ENCODE peak calls at places on chromosomes 5 and 9, in seven cellular contexts. G is foreskin fibroblast, H is fibroblast of mammary gland, M is left ventricle myocardium inferior, O is MM.1S, N is psoas muscle, U is astrocyte of the spinal cord. K is an unnamed sample.

GRCh38 chr9:96052703-96053102 is 177.2 kb downstream of the ERCC6L2 start:
- DNase-seq in H (no peak), O (no peak), U (no peak), N (no peak), G (no peak), M (no peak), K (no peak)

GRCh38 chr5:83000448-83000847 is 76.7 kb downstream of the TMEM167A start:
- DNase-seq in U (peak), G (no peak), M (no peak), N (no peak), O (no peak), H (peak), K (no peak)

GRCh38 chr9:124569942-124570341 is 62.7 kb upstream of the NR5A1 start:
- DNase-seq in N (no peak), O (no peak), M (no peak), U (no peak), G (no peak), H (no peak), K (no peak)

GRCh38 chr5:13591621-13592020 is 352.9 kb downstream of the DNAH5 start:
- DNase-seq in M (no peak), H (peak), G (peak), U (peak), O (no peak), N (no peak), K (peak)

GRCh38 chr9:129712595-129713524 is 40.0 kb downstream of the PTGES start:
- DNase-seq in M (no peak), N (no peak), G (peak), H (peak), O (no peak), U (peak), K (peak)

GRCh38 chr9:82599550-82599949 is 463.4 kb downstream of the RASEF start:
- DNase-seq in M (no peak), N (no peak), O (no peak), G (no peak), U (no peak), H (no peak), K (no peak)

GRCh38 chr9:133958756-133959155 is 33.4 kb downstream of the VAV2 start:
- DNase-seq in H (no peak), N (no peak), O (no peak), G (no peak), U (no peak), M (no peak), K (no peak)

GRCh38 chr9:96555567-96556386 is 63.9 kb downstream of the CDC14B start:
- DNase-seq in U (peak), G (peak), N (no peak), M (no peak), H (peak), O (no peak), K (no peak)

GRCh38 chr9:90770339-90770738 is 31.3 kb upstream of the SYK start:
- DNase-seq in M (no peak), G (no peak), N (no peak), U (no peak), H (no peak), O (no peak), K (no peak)

GRCh38 chr9:121556082-121556481 is 56.4 kb upstream of the GGTA1 start:
- DNase-seq in O (no peak), M (no peak), H (no peak), N (no peak), U (no peak), G (no peak), K (no peak)

GRCh38 chr9:81848472-81848871 is 79.8 kb upstream of the SPATA31D4 start:
- DNase-seq in H (peak), U (peak), M (no peak), O (no peak), N (no peak), G (peak), K (no peak)

GRCh38 chr5:61311836-61312808 is 19.9 kb upstream of the ZSWIM6 start:
- DNase-seq in G (peak), H (peak), M (no peak), N (no peak), O (no peak), U (peak), K (no peak)

GRCh38 chr9:86598411-86599239 is 244.4 kb upstream of the TUT7 start:
- DNase-seq in G (no peak), M (no peak), U (no peak), N (no peak), H (peak), O (no peak), K (no peak)

GRCh38 chr9:134324359-134325095 is 1.7 kb upstream of the RXRA start:
- DNase-seq in O (no peak), U (no peak), M (peak), H (peak), N (peak), G (no peak), K (no peak)

GRCh38 chr5:124580925-124581821 is 165.3 kb downstream of the ZNF608 start:
- DNase-seq in G (no peak), O (no peak), H (no peak), M (no peak), U (no peak), N (no peak), K (no peak)

GRCh38 chr9:121620777-121621437 is 30.5 kb upstream of the DAB2IP start:
- DNase-seq in O (no peak), G (no peak), H (peak), M (no peak), U (no peak), N (no peak), K (no peak)

GRCh38 chr5:2719332-2719731 is 32.1 kb downstream of the IRX2 start:
- DNase-seq in M (no peak), G (no peak), N (no peak), U (no peak), H (no peak), O (no peak), K (no peak)

GRCh38 chr9:113616116-113616515 is 152.6 kb downstream of the RGS3 start:
- DNase-seq in O (no peak), N (no peak), G (no peak), H (no peak), M (no peak), U (no peak), K (no peak)

GRCh38 chr5:95771109-95771708 is 40.1 kb downstream of the RHOBTB3 start:
- DNase-seq in U (no peak), M (peak), N (peak), O (no peak), H (no peak), G (no peak), K (no peak)

GRCh38 chr5:54659651-54660050 is 142.1 kb downstream of the SNX18 start:
- DNase-seq in G (no peak), M (no peak), U (no peak), O (no peak), H (no peak), N (no peak), K (no peak)

GRCh38 chr5:150783422-150783928 is 4.9 kb downstream of the SMIM3 start:
- DNase-seq in M (peak), N (peak), U (peak), G (peak), O (no peak), H (peak), K (no peak)
- H3K4me3 ChIP-seq in M (peak), N (peak), U (no peak), G (no peak), O (no peak), H (peak), K (peak)

GRCh38 chr9:4077499-4078102 is 222.3 kb downstream of the GLIS3 start:
- DNase-seq in O (peak), U (peak), H (peak), M (peak), G (peak), N (peak), K (peak)

GRCh38 chr9:4068914-4069313 is 231.0 kb downstream of the GLIS3 start:
- DNase-seq in O (no peak), G (no peak), M (no peak), U (no peak), H (no peak), N (no peak), K (no peak)

GRCh38 chr9:4069457-4070162 is 230.3 kb downstream of the GLIS3 start:
- DNase-seq in N (no peak), M (no peak), O (no peak), H (no peak), U (no peak), G (no peak), K (no peak)

GRCh38 chr9:4070266-4070665 is 229.6 kb downstream of the GLIS3 start:
- DNase-seq in H (no peak), M (no peak), G (no peak), U (no peak), O (no peak), N (no peak), K (no peak)

GRCh38 chr9:4073371-4073770 is 226.5 kb downstream of the GLIS3 start:
- DNase-seq in M (no peak), G (no peak), O (no peak), U (no peak), N (no peak), H (no peak), K (no peak)
- TF ChIP-seq CTCF in M (no peak), G (no peak), O (peak), U (peak), N (no peak), H (peak), K (peak)

GRCh38 chr5:181111010-181111409 is 20.0 kb downstream of the OR2V1 start:
- DNase-seq in M (no peak), H (no peak), N (no peak), U (no peak), G (no peak), O (no peak), K (no peak)

GRCh38 chr5:181114844-181115778 is 15.9 kb downstream of the OR2V1 start:
- DNase-seq in O (no peak), G (peak), U (peak), N (no peak), H (peak), M (no peak), K (no peak)

GRCh38 chr5:181119105-181119504 is 11.9 kb downstream of the OR2V1 start:
- DNase-seq in U (no peak), M (no peak), O (no peak), N (no peak), G (no peak), H (no peak), K (no peak)

GRCh38 chr5:181118369-181118768 is 12.6 kb downstream of the OR2V1 start:
- DNase-seq in M (no peak), U (no peak), H (no peak), O (no peak), G (no peak), N (no peak), K (no peak)

GRCh38 chr5:181114284-181114843 is 16.6 kb downstream of the OR2V1 start:
- DNase-seq in G (no peak), O (no peak), H (no peak), N (no peak), M (no peak), U (no peak), K (no peak)
- H3K4me3 ChIP-seq in G (peak), O (no peak), H (peak), N (no peak), M (no peak), U (no peak), K (peak)

GRCh38 chr5:104347119-104347708 is 784.6 kb upstream of the NUDT12 start:
- DNase-seq in O (peak), M (no peak), G (no peak), H (peak), U (peak), N (no peak), K (peak)
- TF ChIP-seq CTCF in O (peak), M (no peak), G (no peak), H (peak), U (peak), N (peak), K (no peak)